ENCODE peak calls at places on chromosome 13, in six cellular contexts. D is adrenal gland; Z is OCI-LY7; H is CD8-positive, alpha-beta T cell; G is ascending aorta; T is brain microvascular endothelial cell. V is an unnamed sample. For H3K36me3, the result is how much of the 10 kb centered on the place peaks cover.

GRCh38 chr13:66803013-66803739 is 427.0 kb downstream of the PCDH9 start:
- DNase-seq in G (no peak), Z (no peak), H (no peak), T (no peak), D (no peak), V (no peak)

GRCh38 chr13:105441406-105441805 is 1094.1 kb downstream of the EFNB2 start:
- DNase-seq in T (no peak), H (no peak), Z (no peak), D (no peak), G (no peak), V (no peak)

GRCh38 chr13:20843177-20843576 is 59.4 kb downstream of the XPO4 start:
- DNase-seq in Z (no peak), D (no peak), T (no peak), G (no peak), H (no peak), V (no peak)

GRCh38 chr13:40539954-40540706 is 126.3 kb downstream of the FOXO1 start:
- DNase-seq in T (peak), Z (no peak), H (no peak), G (no peak), D (peak), V (no peak)

GRCh38 chr13:29578300-29579048 is 17.0 kb downstream of the SLC7A1 start:
- DNase-seq in Z (no peak), G (no peak), H (no peak), T (no peak), D (no peak), V (no peak)

GRCh38 chr13:36217456-36217855 is 3.1 kb upstream of the SOHLH2 start:
- DNase-seq in T (no peak), D (no peak), G (no peak), H (no peak), Z (no peak), V (no peak)

GRCh38 chr13:101965096-101965495 is 436.8 kb downstream of the FGF14 start:
- DNase-seq in T (no peak), G (no peak), D (no peak), Z (no peak), H (no peak), V (no peak)

GRCh38 chr13:97879646-97880297 is 73.7 kb upstream of the IPO5 start:
- DNase-seq in G (no peak), H (no peak), D (no peak), T (peak), Z (no peak), V (no peak)

GRCh38 chr13:93318538-93318937 is 91.9 kb downstream of the GPC6 start:
- DNase-seq in Z (no peak), T (no peak), D (no peak), G (no peak), H (no peak), V (no peak)

GRCh38 chr13:41652735-41653361 is 195.5 kb downstream of the RGCC start:
- DNase-seq in G (no peak), Z (peak), H (peak), T (no peak), D (peak), V (no peak)

GRCh38 chr13:28540612-28541011 is 45.7 kb upstream of the FLT1 start:
- DNase-seq in H (no peak), G (no peak), T (peak), D (no peak), Z (no peak), V (no peak)

GRCh38 chr13:50809133-50810090 is 34.1 kb downstream of the DLEU7 start:
- DNase-seq in Z (no peak), G (no peak), D (no peak), H (no peak), T (no peak), V (no peak)

GRCh38 chr13:45242070-45242469 is 41.2 kb upstream of the KCTD4 start:
- DNase-seq in T (no peak), Z (no peak), G (no peak), D (peak), H (no peak), V (no peak)

GRCh38 chr13:51524846-51525566 is 59.3 kb upstream of the WDFY2 start:
- DNase-seq in T (peak), D (no peak), Z (no peak), H (no peak), G (no peak), V (no peak)

GRCh38 chr13:108402850-108403249 is 133.3 kb downstream of the TNFSF13B start:
- DNase-seq in D (no peak), Z (no peak), G (no peak), T (no peak), H (no peak), V (no peak)

GRCh38 chr13:33676045-33676699 is 141.8 kb upstream of the RFC3 start:
- DNase-seq in H (no peak), G (no peak), Z (no peak), T (no peak), D (peak), V (no peak)

GRCh38 chr13:45413826-45414312 is 4.3 kb downstream of the SLC25A30 start:
- DNase-seq in Z (no peak), T (no peak), G (no peak), H (no peak), D (no peak), V (no peak)

GRCh38 chr13:71149498-71150363 is 717.3 kb downstream of the DACH1 start:
- DNase-seq in Z (no peak), G (no peak), D (no peak), H (no peak), T (no peak), V (no peak)

GRCh38 chr13:35484384-35484783 is 7.9 kb upstream of the MAB21L1 start:
- DNase-seq in Z (no peak), G (no peak), H (no peak), D (no peak), T (no peak), V (no peak)

GRCh38 chr13:33032037-33032625 is 15.9 kb downstream of the KL start:
- DNase-seq in G (no peak), T (peak), D (no peak), H (no peak), Z (no peak), V (no peak)

GRCh38 chr13:65508338-65508737 is 1721.8 kb downstream of the PCDH9 start:
- DNase-seq in G (no peak), D (no peak), H (no peak), T (no peak), Z (no peak), V (no peak)

GRCh38 chr13:71770710-71771109 is 96.3 kb downstream of the DACH1 start:
- DNase-seq in T (no peak), H (no peak), D (no peak), Z (no peak), G (no peak), V (no peak)

GRCh38 chr13:37944476-37945442 is 75.2 kb upstream of the TRPC4 start:
- DNase-seq in T (no peak), H (no peak), G (no peak), Z (peak), D (no peak), V (no peak)

GRCh38 chr13:102913924-102914628 is 68.2 kb downstream of the ERCC5 start:
- DNase-seq in G (no peak), Z (no peak), D (peak), T (no peak), H (no peak), V (no peak)

GRCh38 chr13:112642061-112642460 is 47.8 kb upstream of the ATP11A start:
- DNase-seq in D (no peak), H (no peak), T (no peak), Z (no peak), G (no peak), V (peak)

GRCh38 chr13:50732712-50733111 is 110.8 kb downstream of the DLEU7 start:
- DNase-seq in D (no peak), G (no peak), T (peak), H (no peak), Z (no peak), V (no peak)

GRCh38 chr13:29503041-29503837 is 92.2 kb downstream of the SLC7A1 start:
- DNase-seq in Z (no peak), G (no peak), H (no peak), D (no peak), T (no peak), V (no peak)

GRCh38 chr13:95676100-95676774 is 702 bp upstream of the DNAJC3 start:
- DNase-seq in G (no peak), H (peak), T (no peak), Z (peak), D (peak), V (no peak)

GRCh38 chr13:27182844-27183497 is 11.4 kb upstream of the USP12 start:
- DNase-seq in Z (no peak), D (peak), G (peak), H (no peak), T (peak), V (no peak)

GRCh38 chr13:114012921-114013320 is 39.0 kb upstream of the C13orf46 start:
- DNase-seq in T (no peak), D (no peak), H (no peak), G (no peak), Z (no peak), V (no peak)
- H3K36me3 ChIP-seq in T (half or more), D (under half), H (half or more), G (half or more), Z (under half), V (under half)

GRCh38 chr13:99227909-99228688 is 27.4 kb downstream of the UBAC2 start:
- DNase-seq in D (peak), Z (no peak), G (no peak), T (no peak), H (no peak), V (no peak)
- H3K27ac ChIP-seq in D (no peak), Z (peak), G (peak), T (peak), H (no peak), V (no peak)

DNA sequence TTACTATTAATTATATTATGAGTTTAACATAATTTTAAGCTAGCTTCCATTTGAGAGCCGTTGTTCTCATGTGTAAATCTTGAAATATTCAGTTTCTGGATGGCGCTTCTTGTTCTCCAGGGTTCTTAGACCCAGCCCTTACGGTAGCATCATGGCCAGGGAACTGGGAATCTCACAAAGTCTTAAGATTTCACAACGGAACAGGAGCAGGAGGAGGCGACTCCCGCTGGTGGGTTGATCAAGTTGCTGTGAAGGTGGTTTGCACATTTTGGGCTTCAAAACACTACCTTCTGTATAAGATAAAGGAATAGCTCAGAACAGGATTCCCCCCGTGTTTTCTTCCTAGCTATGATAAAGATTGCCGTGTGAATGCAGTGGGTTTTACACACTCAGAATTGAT is 2.8 kb downstream of the NAXD start:
- DNase-seq in G (no peak), D (no peak), Z (no peak), T (no peak), H (no peak), V (no peak)
- TF ChIP-seq CTCF in G (no peak), D (no peak), Z (no peak), T (no peak), H (no peak), V (no peak)

GRCh38 chr13:24041822-24042221 is 118.7 kb upstream of the SPATA13 start:
- DNase-seq in Z (no peak), H (no peak), T (no peak), D (no peak), G (no peak), V (no peak)

GRCh38 chr13:24042710-24043440 is 117.6 kb upstream of the SPATA13 start:
- DNase-seq in Z (no peak), H (no peak), G (no peak), D (no peak), T (no peak), V (no peak)

GRCh38 chr13:24040835-24041234 is 119.7 kb upstream of the SPATA13 start:
- DNase-seq in T (no peak), Z (no peak), G (no peak), H (no peak), D (no peak), V (no peak)

GRCh38 chr13:24043590-24044350 is 116.8 kb upstream of the SPATA13 start:
- DNase-seq in H (no peak), D (peak), Z (no peak), T (no peak), G (no peak), V (no peak)

DNA sequence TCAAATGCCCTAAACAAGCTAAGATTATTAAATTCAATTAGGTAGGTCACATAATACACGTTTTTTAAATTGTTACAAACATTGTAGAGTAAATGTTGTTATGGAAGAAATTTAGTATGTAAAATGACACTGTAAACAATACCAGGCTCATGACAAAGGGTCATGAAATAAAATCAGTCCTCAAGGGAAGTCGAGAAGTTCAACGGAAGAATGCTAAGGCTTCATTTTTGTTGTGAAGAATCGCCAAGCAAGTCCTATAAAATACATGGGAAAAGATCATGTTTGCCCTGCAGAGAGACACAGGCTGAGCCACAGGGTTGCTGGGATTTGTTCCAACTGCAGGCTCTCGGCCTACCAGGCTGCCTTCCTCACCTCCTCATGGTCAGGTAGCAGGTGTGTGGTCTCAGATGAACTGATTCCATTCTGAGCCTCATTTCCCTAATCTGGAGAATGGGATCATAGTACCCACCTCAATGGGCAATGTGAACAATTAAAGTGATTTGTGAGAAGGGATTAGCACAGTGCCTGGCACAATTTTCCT is 115.0 kb upstream of the SPATA13 start:
- DNase-seq in H (no peak), T (no peak), D (no peak), Z (no peak), G (no peak), V (no peak)
- H3K36me3 ChIP-seq in H (under half), T (under half), D (under half), Z (under half), G (under half), V (under half)